ENCODE peak calls at places on chromosome 4, in seven cellular contexts. W is neural progenitor cell, P is aorta, T is spleen, Z is thyroid gland, R is right atrium auricular region, B is tibial artery. E is an unnamed sample.

GRCh38 chr4:144591401-144591800 is 54.6 kb upstream of the HHIP start:
- DNase-seq in W (no peak), P (no peak), T (no peak), Z (no peak), R (no peak), B (no peak), E (no peak)

GRCh38 chr4:183561905-183562304 is 57.0 kb downstream of the ING2 start:
- DNase-seq in W (no peak), P (no peak), T (no peak), Z (peak), R (no peak), B (no peak), E (no peak)

GRCh38 chr4:69881173-69881773 is 21.3 kb upstream of the SULT1E1 start:
- DNase-seq in W (peak), P (no peak), T (no peak), Z (peak), R (no peak), B (no peak), E (peak)

GRCh38 chr4:170388255-170388654 is 298.5 kb upstream of the AADAT start:
- DNase-seq in W (no peak), P (no peak), T (no peak), Z (no peak), R (no peak), B (no peak), E (no peak)

GRCh38 chr4:128600996-128601857 is 208.3 kb upstream of the JADE1 start:
- DNase-seq in W (no peak), P (no peak), T (no peak), Z (peak), R (peak), B (peak), E (peak)

GRCh38 chr4:71338846-71339593 is at the start of gene SLC4A4:
- DNase-seq in W (no peak), P (no peak), T (no peak), Z (no peak), R (no peak), B (no peak), E (no peak)

GRCh38 chr4:16588170-16588569 is 310.3 kb downstream of the LDB2 start:
- DNase-seq in W (no peak), P (no peak), T (no peak), Z (no peak), R (no peak), B (no peak), E (no peak)

GRCh38 chr4:184684491-184685189 is 35.1 kb downstream of the PRIMPOL start:
- DNase-seq in W (no peak), P (no peak), T (no peak), Z (no peak), R (no peak), B (no peak), E (no peak)

GRCh38 chr4:81220269-81220668 is 5.2 kb upstream of the PRKG2 start:
- DNase-seq in W (no peak), P (no peak), T (no peak), Z (no peak), R (no peak), B (no peak), E (no peak)
- H3K27ac ChIP-seq in W (no peak), P (no peak), T (no peak), Z (no peak), R (no peak), B (no peak), E (no peak)

DNA sequence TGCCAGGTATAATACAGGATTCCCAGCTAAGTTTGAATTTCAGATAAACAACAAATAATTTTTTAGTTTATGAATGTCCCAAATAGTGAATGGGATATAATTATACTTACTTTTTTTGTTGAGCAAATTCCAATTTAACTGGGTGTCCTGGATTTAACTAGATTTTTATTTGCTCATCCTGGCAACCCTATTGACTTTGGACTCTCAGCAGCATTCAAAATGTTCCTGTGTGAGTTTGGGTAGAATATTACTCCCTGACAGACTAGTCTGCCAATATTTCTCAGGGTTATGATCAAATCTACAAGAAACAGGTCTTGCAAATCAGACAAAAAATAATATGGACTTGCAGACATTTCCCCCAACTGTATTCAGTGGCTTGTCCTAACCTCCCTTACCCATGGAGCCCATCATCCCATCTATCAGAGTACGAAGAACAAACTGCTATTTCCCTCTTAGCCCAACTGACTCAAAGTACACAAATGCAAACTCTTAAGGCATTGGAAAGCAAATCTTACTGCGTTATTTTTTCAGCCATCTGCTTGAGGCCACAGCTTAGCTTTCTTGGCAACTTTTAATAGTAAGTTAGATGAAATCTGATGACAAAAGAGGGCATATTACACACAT is 20.7 kb downstream of the SETD7 start:
- DNase-seq in W (no peak), P (no peak), T (no peak), Z (no peak), R (no peak), B (no peak), E (no peak)
- H3K27ac ChIP-seq in W (no peak), P (peak), T (no peak), Z (no peak), R (no peak), B (peak), E (no peak)

DNA sequence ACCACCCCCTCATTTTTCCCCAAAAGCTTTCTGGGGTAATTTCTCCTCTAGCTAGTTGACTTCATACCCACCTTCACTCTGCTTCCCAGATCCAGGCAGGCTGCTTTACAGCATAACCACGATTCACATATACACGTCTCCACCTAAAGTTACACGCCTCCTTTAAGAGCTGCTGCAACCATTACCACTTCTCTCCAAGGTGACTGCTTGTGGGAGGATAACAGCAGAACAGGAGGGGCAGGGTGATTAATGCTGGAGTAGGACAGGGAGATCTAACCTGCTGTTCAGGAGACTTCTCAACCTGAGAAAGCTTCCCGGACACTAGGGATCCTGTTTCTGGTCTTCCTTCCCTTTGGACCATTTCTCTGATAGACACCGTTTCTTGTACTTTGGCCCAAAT is 77.4 kb downstream of the MGST2 start:
- DNase-seq in W (no peak), P (no peak), T (no peak), Z (no peak), R (peak), B (no peak), E (no peak)
- H3K27ac ChIP-seq in W (no peak), P (no peak), T (no peak), Z (no peak), R (no peak), B (no peak), E (no peak)

GRCh38 chr4:7067523-7068278 is at the start of gene GRPEL1:
- DNase-seq in W (peak), P (peak), T (peak), Z (peak), R (peak), B (peak), E (peak)

GRCh38 chr4:7066493-7066892 is 1.4 kb downstream of the GRPEL1 start:
- DNase-seq in W (no peak), P (no peak), T (no peak), Z (no peak), R (no peak), B (peak), E (no peak)

GRCh38 chr4:7068279-7068842 is 497 bp upstream of the GRPEL1 start:
- DNase-seq in W (no peak), P (no peak), T (no peak), Z (no peak), R (no peak), B (no peak), E (no peak)

GRCh38 chr4:7066006-7066405 is 1.9 kb downstream of the GRPEL1 start:
- DNase-seq in W (no peak), P (no peak), T (no peak), Z (no peak), R (no peak), B (peak), E (no peak)

GRCh38 chr4:7067147-7067522 is 729 bp downstream of the GRPEL1 start:
- DNase-seq in W (no peak), P (peak), T (peak), Z (peak), R (peak), B (peak), E (no peak)
- H3K27ac ChIP-seq in W (no peak), P (no peak), T (peak), Z (no peak), R (peak), B (peak), E (peak)

GRCh38 chr4:62269918-62270317 is 1069.8 kb downstream of the ADGRL3 start:
- DNase-seq in W (no peak), P (no peak), T (no peak), Z (no peak), R (no peak), B (no peak), E (no peak)

GRCh38 chr4:62274782-62275181 is 1074.7 kb downstream of the ADGRL3 start:
- DNase-seq in W (no peak), P (no peak), T (no peak), Z (no peak), R (no peak), B (no peak), E (no peak)

GRCh38 chr4:62271107-62271506 is 1071.0 kb downstream of the ADGRL3 start:
- DNase-seq in W (no peak), P (no peak), T (no peak), Z (no peak), R (no peak), B (no peak), E (no peak)

GRCh38 chr4:62279689-62280088 is 1079.6 kb downstream of the ADGRL3 start:
- DNase-seq in W (no peak), P (no peak), T (no peak), Z (no peak), R (no peak), B (no peak), E (no peak)

GRCh38 chr4:62275470-62275869 is 1075.3 kb downstream of the ADGRL3 start:
- DNase-seq in W (no peak), P (no peak), T (no peak), Z (no peak), R (no peak), B (no peak), E (no peak)
- H3K27ac ChIP-seq in W (no peak), P (no peak), T (no peak), Z (no peak), R (no peak), B (no peak), E (no peak)

DNA sequence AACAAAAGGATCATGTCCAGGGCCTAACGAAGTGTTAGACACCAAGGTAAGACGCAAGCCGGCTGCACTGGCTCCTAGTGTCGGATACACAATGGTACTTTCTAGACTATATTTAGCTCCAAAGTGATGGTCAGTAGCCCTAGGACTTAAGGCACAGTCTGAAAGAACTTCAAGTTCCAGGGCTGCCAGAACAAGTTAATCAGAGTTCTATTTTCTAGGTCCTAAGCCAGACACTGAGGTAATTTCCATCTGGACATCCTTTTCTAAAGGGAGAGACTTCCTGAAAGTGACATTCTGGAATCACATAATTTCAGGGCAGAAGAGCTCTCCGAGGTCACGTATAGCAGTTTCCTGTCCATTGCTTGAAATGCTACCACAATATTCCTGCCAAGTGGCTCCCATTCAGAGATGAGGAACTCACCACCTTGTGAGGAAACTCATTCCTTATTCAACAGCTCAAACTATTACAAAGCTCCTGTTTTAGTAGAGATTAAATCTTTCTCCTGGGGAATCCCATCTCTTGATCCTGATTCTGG is 118.0 kb downstream of the COL25A1 start:
- DNase-seq in W (no peak), P (no peak), T (no peak), Z (no peak), R (no peak), B (no peak), E (no peak)
- H3K27ac ChIP-seq in W (no peak), P (no peak), T (no peak), Z (no peak), R (peak), B (no peak), E (no peak)

GRCh38 chr4:173436149-173436579 is 37.2 kb upstream of the SCRG1 start:
- DNase-seq in W (peak), P (no peak), T (no peak), Z (no peak), R (no peak), B (no peak), E (no peak)
- H3K27ac ChIP-seq in W (no peak), P (no peak), T (no peak), Z (no peak), R (peak), B (no peak), E (no peak)

GRCh38 chr4:99629962-99630554 is 27.6 kb downstream of the C4orf54 start:
- DNase-seq in W (no peak), P (no peak), T (no peak), Z (no peak), R (no peak), B (no peak), E (no peak)
- H3K27ac ChIP-seq in W (no peak), P (no peak), T (no peak), Z (no peak), R (no peak), B (no peak), E (no peak)

GRCh38 chr4:127575888-127576287 is 56.9 kb upstream of the INTU start:
- DNase-seq in W (no peak), P (no peak), T (no peak), Z (no peak), R (no peak), B (no peak), E (no peak)

GRCh38 chr4:127579821-127580220 is 52.9 kb upstream of the INTU start:
- DNase-seq in W (no peak), P (no peak), T (no peak), Z (no peak), R (no peak), B (no peak), E (no peak)

GRCh38 chr4:127580891-127581290 is 51.9 kb upstream of the INTU start:
- DNase-seq in W (no peak), P (no peak), T (no peak), Z (no peak), R (no peak), B (no peak), E (no peak)

GRCh38 chr4:127578967-127579366 is 53.8 kb upstream of the INTU start:
- DNase-seq in W (no peak), P (peak), T (no peak), Z (no peak), R (no peak), B (no peak), E (no peak)

GRCh38 chr4:127580300-127580699 is 52.5 kb upstream of the INTU start:
- DNase-seq in W (no peak), P (no peak), T (no peak), Z (no peak), R (no peak), B (no peak), E (no peak)
- H3K27ac ChIP-seq in W (no peak), P (no peak), T (no peak), Z (no peak), R (no peak), B (no peak), E (no peak)

GRCh38 chr4:155885666-155886065 is 17.8 kb upstream of the TDO2 start:
- DNase-seq in W (no peak), P (no peak), T (no peak), Z (no peak), R (no peak), B (no peak), E (no peak)
- H3K27ac ChIP-seq in W (no peak), P (no peak), T (no peak), Z (no peak), R (no peak), B (no peak), E (no peak)

E was measured in substantia nigra.